ENCODE peak calls at places on chromosomes 12 and 14, in ten cellular contexts. J, I, A, G, N, X, Y, P, O and H are unnamed samples.

GRCh38 chr12:89393551-89394121 is 41.3 kb upstream of the DUSP6 start:
- DNase-seq in Y (no peak), P (no peak), X (no peak), O (no peak), J (no peak), N (no peak), A (no peak), G (no peak), I (no peak), H (no peak)

GRCh38 chr14:33539918-33540357 is 410.9 kb downstream of the EGLN3 start:
- DNase-seq in A (no peak), N (no peak), X (no peak), P (no peak), I (no peak), Y (no peak), J (no peak), O (no peak), G (no peak), H (no peak)

GRCh38 chr12:21065845-21066244 is 65.1 kb upstream of the SLCO1B1 start:
- DNase-seq in I (peak), O (peak), Y (no peak), P (no peak), A (peak), G (peak), J (no peak), X (no peak), N (no peak), H (no peak)

GRCh38 chr12:124504273-124505000 is 63.0 kb downstream of the NCOR2 start:
- DNase-seq in P (no peak), A (no peak), X (no peak), Y (no peak), O (no peak), N (no peak), J (no peak), I (peak), G (no peak), H (peak)

GRCh38 chr14:22926316-22926715 is 2.9 kb downstream of the PRMT5 start:
- DNase-seq in A (peak), G (no peak), P (no peak), X (no peak), J (no peak), Y (no peak), I (peak), O (no peak), N (no peak), H (no peak)

GRCh38 chr14:83534995-83535394 is 1994.9 kb upstream of the FLRT2 start:
- DNase-seq in X (no peak), I (no peak), N (no peak), O (no peak), G (no peak), Y (no peak), A (no peak), J (no peak), P (no peak), H (no peak)

GRCh38 chr12:26979733-26980132 is 34.5 kb downstream of the TM7SF3 start:
- DNase-seq in J (no peak), G (no peak), I (no peak), A (no peak), O (no peak), X (no peak), N (no peak), P (no peak), Y (no peak), H (no peak)

GRCh38 chr12:132325733-132326130 is 3.7 kb downstream of the GALNT9 start:
- DNase-seq in Y (no peak), J (no peak), G (no peak), P (no peak), I (no peak), N (no peak), A (no peak), X (no peak), O (no peak), H (no peak)

GRCh38 chr14:105528197-105528858 is 1.9 kb downstream of the TMEM121 start:
- DNase-seq in P (peak), N (peak), Y (peak), A (no peak), X (peak), I (peak), G (peak), J (peak), O (peak), H (peak)

GRCh38 chr14:61429316-61429715 is 107.9 kb downstream of the PRKCH start:
- DNase-seq in Y (no peak), X (no peak), G (no peak), N (no peak), J (no peak), I (no peak), P (no peak), A (no peak), O (no peak), H (no peak)

GRCh38 chr12:24814379-24815086 is 134.4 kb downstream of the BCAT1 start:
- DNase-seq in Y (no peak), I (peak), O (no peak), G (no peak), P (no peak), X (no peak), N (no peak), J (no peak), A (no peak), H (no peak)

GRCh38 chr14:88599321-88599720 is 36.5 kb downstream of the ZC3H14 start:
- DNase-seq in X (no peak), G (no peak), P (no peak), A (no peak), O (no peak), I (no peak), J (no peak), Y (no peak), N (no peak), H (no peak)

GRCh38 chr12:104667139-104667538 is 210.4 kb downstream of the CHST11 start:
- DNase-seq in N (no peak), A (no peak), I (no peak), Y (no peak), G (no peak), X (peak), J (no peak), P (no peak), O (no peak), H (peak)

GRCh38 chr12:46886541-46887041 is 60.8 kb upstream of the SLC38A4 start:
- DNase-seq in I (peak), Y (no peak), O (peak), A (peak), P (no peak), J (no peak), N (no peak), X (no peak), G (no peak), H (no peak)

GRCh38 chr12:125256537-125256936 is 191.3 kb downstream of the AACS start:
- DNase-seq in O (no peak), N (no peak), P (no peak), Y (no peak), J (no peak), X (no peak), A (no peak), I (no peak), G (no peak), H (no peak)